ENCODE peak calls at places on chromosomes 2 and 18, in six cellular contexts. M is progenitor cell of endocrine pancreas; P is CD8-positive, alpha-beta T cell; Z is A549; Y is GM12865; J is AG09309. U is an unnamed sample.
A peak's percentile ranks its signal among the peaks of the same experiment; 100 is the strongest.

GRCh38 chr2:131425191-131426021 is 50.5 kb upstream of the TUBA3D start:
- DNase-seq in M (no peak), Y (no peak), Z (no peak), P (no peak), J (no peak), U (no peak)

GRCh38 chr2:237636578-237636977 is 9.2 kb downstream of the LRRFIP1 start:
- DNase-seq in Y (no peak), J (no peak), P (no peak), Z (no peak), M (no peak), U (no peak)

GRCh38 chr2:171762879-171763573 is 75.8 kb downstream of the DYNC1I2 start:
- DNase-seq in Y (no peak), Z (no peak), M (no peak), P (no peak), J (no peak), U (no peak)

GRCh38 chr2:43142921-43143438 is 83.4 kb downstream of the ZFP36L2 start:
- DNase-seq in M (no peak), Y (peak; percentile 53), P (peak; percentile 24), J (no peak), Z (no peak), U (peak; percentile 38)

GRCh38 chr18:31217038-31217437 is 54.4 kb upstream of the DSC1 start:
- DNase-seq in Z (no peak), M (no peak), Y (no peak), P (no peak), J (no peak), U (no peak)

GRCh38 chr18:3088444-3088843 is 75.5 kb upstream of the LPIN2 start:
- DNase-seq in Z (no peak), J (no peak), P (no peak), Y (no peak), M (no peak), U (no peak)

GRCh38 chr2:38634684-38635083 is 31.2 kb upstream of the GALM start:
- DNase-seq in P (no peak), J (no peak), Y (peak; percentile 80), M (no peak), Z (no peak), U (no peak)

GRCh38 chr2:100418563-100418962 is 1.1 kb upstream of the CHST10 start:
- DNase-seq in Z (no peak), Y (no peak), J (no peak), P (no peak), M (no peak), U (no peak)

GRCh38 chr18:23822590-23823385 is 133.5 kb downstream of the LAMA3 start:
- DNase-seq in Z (no peak), P (no peak), M (no peak), J (no peak), Y (no peak), U (no peak)

GRCh38 chr2:110903548-110903947 is 171.2 kb downstream of the ACOXL start:
- DNase-seq in Y (no peak), J (no peak), M (no peak), Z (no peak), P (no peak), U (no peak)

GRCh38 chr2:189409647-189410046 is 31.6 kb upstream of the WDR75 start:
- DNase-seq in Y (no peak), M (no peak), Z (no peak), P (no peak), J (no peak), U (no peak)

GRCh38 chr2:106575955-106576354 is 88.8 kb downstream of the CD8B2 start:
- DNase-seq in Y (no peak), M (no peak), Z (no peak), P (no peak), J (peak; percentile 16), U (no peak)

GRCh38 chr18:59900222-59901128 is 679 bp downstream of the PMAIP1 start:
- DNase-seq in Z (no peak), M (peak; percentile 25), P (peak; percentile 44), Y (peak; percentile 92), J (no peak), U (peak; percentile 61)

GRCh38 chr2:82120120-82120519 is 1815.6 kb upstream of the LRRTM1 start:
- DNase-seq in Y (no peak), P (no peak), M (no peak), Z (no peak), J (no peak), U (no peak)

GRCh38 chr2:83079007-83079406 is 1380.1 kb downstream of the SUCLG1 start:
- DNase-seq in Z (no peak), Y (no peak), P (no peak), J (no peak), M (no peak), U (no peak)

GRCh38 chr18:79465392-79465991 is 69.8 kb downstream of the NFATC1 start:
- DNase-seq in P (no peak), J (no peak), Y (peak; percentile 67), M (no peak), Z (no peak), U (no peak)

GRCh38 chr18:22493255-22493654 is 75.5 kb upstream of the CTAGE1 start:
- DNase-seq in M (no peak), P (no peak), J (no peak), Y (no peak), Z (no peak), U (no peak)

GRCh38 chr2:111702119-111702808 is 181.7 kb downstream of the ANAPC1 start:
- DNase-seq in M (peak; percentile 17), J (no peak), Y (peak; percentile 62), P (peak; percentile 15), Z (peak; percentile 75), U (peak; percentile 76)

GRCh38 chr18:9741821-9742541 is 33.9 kb downstream of the RAB31 start:
- DNase-seq in M (no peak), Z (no peak), J (no peak), Y (no peak), P (no peak), U (no peak)

GRCh38 chr18:37238271-37238670 is 327.3 kb downstream of the CELF4 start:
- DNase-seq in Y (no peak), M (no peak), Z (no peak), P (no peak), J (no peak), U (no peak)

GRCh38 chr2:8663997-8664396 is 17.9 kb upstream of the ID2 start:
- DNase-seq in J (no peak), Z (no peak), M (no peak), P (no peak), Y (no peak), U (no peak)

GRCh38 chr18:80009661-80010550 is 21.5 kb upstream of the TXNL4A start:
- DNase-seq in P (no peak), Z (peak; percentile 69), M (no peak), J (peak; percentile 87), Y (no peak), U (no peak)

GRCh38 chr2:1910562-1911256 is 166.4 kb upstream of the PXDN start:
- DNase-seq in Y (no peak), J (no peak), M (no peak), Z (no peak), P (no peak), U (no peak)
- TF ChIP-seq CTCF in Y (no peak), J (peak; percentile 8), M (peak; percentile 33), Z (no peak), P (no peak), U (no peak)

GRCh38 chr2:132538331-132538855 is 121.8 kb downstream of the GPR39 start:
- DNase-seq in Z (no peak), M (no peak), Y (no peak), P (no peak), J (no peak), U (no peak)

GRCh38 chr2:132544045-132544630 is 125.9 kb downstream of the LYPD1 start:
- DNase-seq in Y (no peak), P (no peak), M (no peak), Z (no peak), J (no peak), U (no peak)

GRCh38 chr2:132542953-132543569 is 126.5 kb downstream of the GPR39 start:
- DNase-seq in Z (no peak), J (no peak), Y (no peak), M (no peak), P (no peak), U (no peak)

GRCh38 chr2:132540166-132540565 is 123.6 kb downstream of the GPR39 start:
- DNase-seq in P (no peak), J (no peak), Z (no peak), Y (no peak), M (no peak), U (no peak)
- TF ChIP-seq CTCF in P (no peak), J (no peak), Z (no peak), Y (no peak), M (no peak), U (no peak)

GRCh38 chr18:61891874-61892273 is 933 bp downstream of the RNF152 start:
- DNase-seq in Z (no peak), Y (no peak), M (no peak), P (no peak), J (no peak), U (no peak)

GRCh38 chr18:61893971-61894750 is 1.4 kb upstream of the RNF152 start:
- DNase-seq in M (peak; percentile 72), Y (peak; percentile 83), Z (peak; percentile 36), P (peak; percentile 60), J (no peak), U (peak; percentile 81)

GRCh38 chr18:61891271-61891670 is 1.5 kb downstream of the RNF152 start:
- DNase-seq in J (no peak), M (no peak), Y (no peak), P (no peak), Z (no peak), U (no peak)

GRCh38 chr18:61893304-61893970 is 630 bp upstream of the RNF152 start:
- DNase-seq in P (no peak), Z (peak; percentile 13), J (no peak), Y (peak; percentile 51), M (peak; percentile 62), U (peak; percentile 64)

DNA sequence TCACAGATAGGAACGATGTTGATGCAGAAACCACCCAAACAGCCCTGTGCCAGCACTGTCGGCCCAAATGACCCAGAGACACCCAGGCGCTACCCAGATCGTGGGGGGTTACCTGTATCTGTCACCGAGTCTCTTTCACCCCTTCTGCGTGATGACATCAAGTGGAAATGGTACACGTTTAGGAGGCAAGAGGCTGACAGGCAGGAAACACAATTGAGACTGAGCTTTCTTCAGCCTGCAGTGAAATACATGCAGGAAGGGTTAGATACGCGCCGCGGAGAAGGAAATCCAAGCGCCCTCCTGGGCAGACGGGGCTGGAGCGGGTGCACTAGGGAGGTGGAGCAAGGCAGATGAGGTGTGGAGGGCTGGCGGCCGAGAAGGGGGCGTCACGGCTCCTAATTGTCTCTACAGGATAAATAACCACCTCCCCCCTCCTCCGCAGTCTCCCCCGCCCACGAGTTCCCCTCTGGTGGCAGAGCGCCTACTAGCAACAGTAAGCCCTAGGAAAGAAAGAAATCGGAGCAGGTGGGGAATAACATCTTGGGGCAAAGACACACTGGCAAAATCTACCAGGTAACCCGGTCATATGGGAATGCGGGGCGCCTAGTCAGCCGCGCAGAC is at the start of gene RNF152:
- DNase-seq in M (peak; percentile 40), Y (peak; percentile 8), P (no peak), Z (peak; percentile 0), J (no peak), U (no peak)
- TF ChIP-seq CTCF in M (peak; percentile 22), Y (no peak), P (no peak), Z (no peak), J (no peak), U (no peak)

GRCh38 chr2:86396304-86396785 is 44.8 kb upstream of the KDM3A start:
- DNase-seq in P (no peak), M (no peak), Y (peak; percentile 49), Z (peak; percentile 38), J (no peak), U (peak; percentile 58)
- TF ChIP-seq CTCF in P (no peak), M (no peak), Y (peak; percentile 38), Z (peak; percentile 55), J (peak; percentile 57), U (peak; percentile 33)

U was measured in Calu3.